ENCODE peak calls at places on chromosomes 4 and X, in six cellular contexts. One of them, this sample, is unnamed.

GRCh38 chr4:86942185-86942666 is 7.4 kb downstream of the AFF1 start:
- DNase-seq in stimulated activated naive CD4-positive, alpha-beta T cell: no peak
- DNase-seq in uterus: no peak
- DNase-seq in islet precursor cell: no peak
- DNase-seq in HCT116: no peak
- DNase-seq in NCI-H1105: no peak
- DNase-seq in this sample: no peak

GRCh38 chrX:71998836-71999509 is 88.3 kb downstream of the NHSL2 start:
- DNase-seq in islet precursor cell: peak; percentile 40
- DNase-seq in HCT116: peak; percentile 12
- DNase-seq in NCI-H1105: peak; percentile 6
- DNase-seq in uterus: no peak
- DNase-seq in stimulated activated naive CD4-positive, alpha-beta T cell: no peak
- DNase-seq in this sample: peak; percentile 44

GRCh38 chr4:187612211-187612780 is 383.3 kb upstream of the ZFP42 start:
- DNase-seq in HCT116: no peak
- DNase-seq in stimulated activated naive CD4-positive, alpha-beta T cell: no peak
- DNase-seq in NCI-H1105: no peak
- DNase-seq in islet precursor cell: peak; percentile 70
- DNase-seq in uterus: no peak
- DNase-seq in this sample: no peak

GRCh38 chr4:5186584-5187170 is 135.4 kb downstream of the STK32B start:
- DNase-seq in NCI-H1105: no peak
- DNase-seq in HCT116: no peak
- DNase-seq in uterus: no peak
- DNase-seq in stimulated activated naive CD4-positive, alpha-beta T cell: no peak
- DNase-seq in islet precursor cell: no peak
- DNase-seq in this sample: no peak

GRCh38 chrX:40152173-40152705 is 54.5 kb upstream of the BCOR start:
- DNase-seq in NCI-H1105: peak; percentile 29
- DNase-seq in islet precursor cell: peak; percentile 66
- DNase-seq in uterus: peak; percentile 20
- DNase-seq in stimulated activated naive CD4-positive, alpha-beta T cell: peak; percentile 9
- DNase-seq in HCT116: no peak
- DNase-seq in this sample: peak; percentile 33

GRCh38 chr4:71663780-71664179 is 120.1 kb downstream of the GC start:
- DNase-seq in islet precursor cell: no peak
- DNase-seq in stimulated activated naive CD4-positive, alpha-beta T cell: no peak
- DNase-seq in uterus: no peak
- DNase-seq in NCI-H1105: no peak
- DNase-seq in HCT116: no peak
- DNase-seq in this sample: no peak

GRCh38 chrX:124209792-124210576 is 122.5 kb upstream of the TEX13D start:
- DNase-seq in uterus: no peak
- DNase-seq in NCI-H1105: no peak
- DNase-seq in stimulated activated naive CD4-positive, alpha-beta T cell: no peak
- DNase-seq in HCT116: no peak
- DNase-seq in islet precursor cell: no peak
- DNase-seq in this sample: no peak

GRCh38 chrX:13571136-13571535 is 1.7 kb downstream of the EGFL6 start:
- DNase-seq in HCT116: no peak
- DNase-seq in NCI-H1105: no peak
- DNase-seq in stimulated activated naive CD4-positive, alpha-beta T cell: no peak
- DNase-seq in uterus: no peak
- DNase-seq in islet precursor cell: no peak
- DNase-seq in this sample: no peak

GRCh38 chr4:108810087-108810486 is 47.2 kb upstream of the ETNPPL start:
- DNase-seq in HCT116: no peak
- DNase-seq in islet precursor cell: no peak
- DNase-seq in stimulated activated naive CD4-positive, alpha-beta T cell: no peak
- DNase-seq in uterus: no peak
- DNase-seq in NCI-H1105: no peak
- DNase-seq in this sample: no peak

GRCh38 chr4:159355456-159355855 is 252.6 kb downstream of the RAPGEF2 start:
- DNase-seq in NCI-H1105: no peak
- DNase-seq in stimulated activated naive CD4-positive, alpha-beta T cell: no peak
- DNase-seq in islet precursor cell: no peak
- DNase-seq in HCT116: no peak
- DNase-seq in uterus: no peak
- DNase-seq in this sample: no peak

GRCh38 chr4:40573593-40574311 is 55.9 kb downstream of the RBM47 start:
- DNase-seq in NCI-H1105: no peak
- DNase-seq in uterus: no peak
- DNase-seq in stimulated activated naive CD4-positive, alpha-beta T cell: no peak
- DNase-seq in islet precursor cell: no peak
- DNase-seq in HCT116: no peak
- DNase-seq in this sample: no peak

GRCh38 chr4:156128616-156129015 is 174.9 kb upstream of the CTSO start:
- DNase-seq in stimulated activated naive CD4-positive, alpha-beta T cell: no peak
- DNase-seq in HCT116: no peak
- DNase-seq in islet precursor cell: no peak
- DNase-seq in uterus: no peak
- DNase-seq in NCI-H1105: no peak
- DNase-seq in this sample: no peak

GRCh38 chr4:110514889-110515479 is 39.0 kb downstream of the ENPEP start:
- DNase-seq in islet precursor cell: no peak
- DNase-seq in stimulated activated naive CD4-positive, alpha-beta T cell: no peak
- DNase-seq in uterus: no peak
- DNase-seq in HCT116: peak; percentile 34
- DNase-seq in NCI-H1105: no peak
- DNase-seq in this sample: no peak

GRCh38 chrX:26851981-26852380 is 611.2 kb downstream of the PPP4R3C start:
- DNase-seq in NCI-H1105: no peak
- DNase-seq in HCT116: peak; percentile 23
- DNase-seq in uterus: no peak
- DNase-seq in islet precursor cell: no peak
- DNase-seq in stimulated activated naive CD4-positive, alpha-beta T cell: no peak
- DNase-seq in this sample: no peak

GRCh38 chr4:114267976-114268375 is 288.5 kb upstream of the ARSJ start:
- DNase-seq in HCT116: no peak
- DNase-seq in islet precursor cell: no peak
- DNase-seq in uterus: no peak
- DNase-seq in stimulated activated naive CD4-positive, alpha-beta T cell: no peak
- DNase-seq in NCI-H1105: no peak
- DNase-seq in this sample: no peak

GRCh38 chr4:993111-994029 is at the start of gene SLC26A1:
- DNase-seq in islet precursor cell: no peak
- DNase-seq in NCI-H1105: no peak
- DNase-seq in stimulated activated naive CD4-positive, alpha-beta T cell: no peak
- DNase-seq in uterus: no peak
- DNase-seq in HCT116: no peak
- DNase-seq in this sample: no peak

GRCh38 chr4:164892018-164892417 is 15.0 kb downstream of the APELA start:
- DNase-seq in islet precursor cell: no peak
- DNase-seq in NCI-H1105: no peak
- DNase-seq in stimulated activated naive CD4-positive, alpha-beta T cell: no peak
- DNase-seq in HCT116: no peak
- DNase-seq in uterus: no peak
- DNase-seq in this sample: no peak

GRCh38 chrX:154717824-154718223 is 33.1 kb downstream of the GAB3 start:
- DNase-seq in islet precursor cell: no peak
- DNase-seq in HCT116: no peak
- DNase-seq in NCI-H1105: no peak
- DNase-seq in stimulated activated naive CD4-positive, alpha-beta T cell: no peak
- DNase-seq in uterus: no peak
- DNase-seq in this sample: no peak

GRCh38 chr4:11446156-11446811 is 17.6 kb upstream of the HS3ST1 start:
- DNase-seq in stimulated activated naive CD4-positive, alpha-beta T cell: no peak
- DNase-seq in HCT116: no peak
- DNase-seq in uterus: no peak
- DNase-seq in NCI-H1105: no peak
- DNase-seq in islet precursor cell: no peak
- DNase-seq in this sample: no peak

GRCh38 chrX:118630843-118631242 is 96.6 kb upstream of the IL13RA1 start:
- DNase-seq in HCT116: no peak
- DNase-seq in uterus: no peak
- DNase-seq in NCI-H1105: no peak
- DNase-seq in stimulated activated naive CD4-positive, alpha-beta T cell: no peak
- DNase-seq in islet precursor cell: no peak
- DNase-seq in this sample: no peak

GRCh38 chr4:98662619-98663225 is 4.3 kb upstream of the TSPAN5 start:
- DNase-seq in islet precursor cell: no peak
- DNase-seq in NCI-H1105: no peak
- DNase-seq in stimulated activated naive CD4-positive, alpha-beta T cell: peak; percentile 32
- DNase-seq in uterus: no peak
- DNase-seq in HCT116: no peak
- DNase-seq in this sample: no peak

This sample was measured in ovary.